ENCODE peak calls at places on chromosomes 12 and 14, in seven cellular contexts. One of them, this sample, is unnamed.
A peak's percentile ranks its signal among the peaks of the same experiment; 100 is the strongest.

GRCh38 chr12:109512608-109513007 is 35.2 kb downstream of the UBE3B start:
- DNase-seq in mammary epithelial cell: no peak
- DNase-seq in IMR-90: peak; percentile 11
- DNase-seq in GM03348: no peak
- DNase-seq in A172: no peak
- DNase-seq in NCI-H1105 treated with DMSO at 0.1 percent for 48 hours: peak; percentile 3
- DNase-seq in stomach: no peak
- DNase-seq in this sample: no peak

GRCh38 chr12:89862511-89863331 is 154.1 kb upstream of the ATP2B1 start:
- DNase-seq in NCI-H1105 treated with DMSO at 0.1 percent for 48 hours: no peak
- DNase-seq in GM03348: peak; percentile 5
- DNase-seq in mammary epithelial cell: no peak
- DNase-seq in A172: no peak
- DNase-seq in stomach: no peak
- DNase-seq in IMR-90: no peak
- DNase-seq in this sample: no peak

GRCh38 chr14:40983604-40984003 is 623.1 kb upstream of the LRFN5 start:
- DNase-seq in stomach: no peak
- DNase-seq in IMR-90: peak; percentile 0
- DNase-seq in NCI-H1105 treated with DMSO at 0.1 percent for 48 hours: no peak
- DNase-seq in GM03348: no peak
- DNase-seq in A172: peak; percentile 29
- DNase-seq in mammary epithelial cell: no peak
- DNase-seq in this sample: no peak

GRCh38 chr12:31715283-31715825 is 13.5 kb downstream of the AMN1 start:
- DNase-seq in A172: no peak
- DNase-seq in GM03348: no peak
- DNase-seq in stomach: no peak
- DNase-seq in NCI-H1105 treated with DMSO at 0.1 percent for 48 hours: no peak
- DNase-seq in mammary epithelial cell: no peak
- DNase-seq in IMR-90: peak; percentile 33
- DNase-seq in this sample: no peak

GRCh38 chr14:86015511-86015910 is 485.6 kb downstream of the FLRT2 start:
- DNase-seq in stomach: no peak
- DNase-seq in NCI-H1105 treated with DMSO at 0.1 percent for 48 hours: peak; percentile 17
- DNase-seq in mammary epithelial cell: no peak
- DNase-seq in GM03348: no peak
- DNase-seq in A172: no peak
- DNase-seq in IMR-90: peak; percentile 34
- DNase-seq in this sample: no peak

GRCh38 chr12:11513288-11513687 is 117.9 kb upstream of the PRB2 start:
- DNase-seq in A172: no peak
- DNase-seq in mammary epithelial cell: no peak
- DNase-seq in GM03348: no peak
- DNase-seq in stomach: no peak
- DNase-seq in IMR-90: no peak
- DNase-seq in NCI-H1105 treated with DMSO at 0.1 percent for 48 hours: no peak
- DNase-seq in this sample: peak; percentile 35

GRCh38 chr12:57983150-57983857 is 41.9 kb downstream of the ATP23 start:
- DNase-seq in mammary epithelial cell: peak; percentile 28
- DNase-seq in stomach: no peak
- DNase-seq in IMR-90: peak; percentile 67
- DNase-seq in A172: peak; percentile 9
- DNase-seq in NCI-H1105 treated with DMSO at 0.1 percent for 48 hours: peak; percentile 20
- DNase-seq in GM03348: peak; percentile 46
- DNase-seq in this sample: peak; percentile 75

GRCh38 chr14:81536125-81536771 is 2.6 kb upstream of the SEL1L start:
- DNase-seq in stomach: no peak
- DNase-seq in GM03348: no peak
- DNase-seq in mammary epithelial cell: no peak
- DNase-seq in IMR-90: no peak
- DNase-seq in A172: no peak
- DNase-seq in NCI-H1105 treated with DMSO at 0.1 percent for 48 hours: no peak
- DNase-seq in this sample: no peak

This sample was measured in GM23248.